ENCODE peak calls at places on chromosomes 4 and X, in six cellular contexts. H is effector memory CD4-positive, alpha-beta T cell; O is astrocyte of the cerebellum; L is GM12864; D is AG04450; V is small intestine. R is an unnamed sample.

GRCh38 chr4:661856-662761 is 12.0 kb downstream of the ATP5ME start:
- DNase-seq in H (no peak), O (no peak), L (no peak), D (no peak), V (no peak), R (no peak)

GRCh38 chr4:17315459-17315858 is 196.4 kb downstream of the QDPR start:
- DNase-seq in H (no peak), O (no peak), L (no peak), D (no peak), V (no peak), R (no peak)

GRCh38 chr4:173493041-173493440 is 37.0 kb downstream of the HAND2 start:
- DNase-seq in H (no peak), O (no peak), L (no peak), D (no peak), V (no peak), R (no peak)

GRCh38 chr4:26873391-26874026 is 12.9 kb downstream of the STIM2 start:
- DNase-seq in H (peak; percentile 69), O (no peak), L (no peak), D (no peak), V (peak; percentile 45), R (no peak)

GRCh38 chr4:2261110-2261852 is 628 bp downstream of the MXD4 start:
- DNase-seq in H (peak; percentile 44), O (no peak), L (no peak), D (no peak), V (peak; percentile 55), R (no peak)

GRCh38 chr4:93828830-93829530 is 427 bp downstream of the ATOH1 start:
- DNase-seq in H (no peak), O (no peak), L (no peak), D (no peak), V (no peak), R (no peak)

GRCh38 chrX:12383196-12383595 is 244.9 kb downstream of the FRMPD4 start:
- DNase-seq in H (no peak), O (no peak), L (no peak), D (no peak), V (no peak), R (no peak)

GRCh38 chr4:76011700-76012387 is 4.5 kb upstream of the CXCL9 start:
- DNase-seq in H (no peak), O (peak; percentile 26), L (no peak), D (peak; percentile 75), V (no peak), R (peak; percentile 74)

GRCh38 chr4:52977252-52977651 is 115.1 kb downstream of the RASL11B start:
- DNase-seq in H (no peak), O (no peak), L (no peak), D (no peak), V (no peak), R (no peak)

GRCh38 chrX:49041683-49042529 is 1.3 kb downstream of the TFE3 start:
- DNase-seq in H (no peak), O (no peak), L (no peak), D (peak; percentile 29), V (no peak), R (peak; percentile 36)

GRCh38 chrX:13216139-13216538 is 103.7 kb downstream of the ATXN3L start:
- DNase-seq in H (no peak), O (no peak), L (no peak), D (peak; percentile 20), V (no peak), R (no peak)

GRCh38 chr4:2662598-2662997 is 93.5 kb downstream of the TNIP2 start:
- DNase-seq in H (no peak), O (peak; percentile 23), L (no peak), D (peak; percentile 36), V (no peak), R (peak; percentile 85)

GRCh38 chr4:5051210-5051691 is at the start of gene STK32B:
- DNase-seq in H (no peak), O (peak; percentile 15), L (no peak), D (peak; percentile 41), V (peak; percentile 5), R (no peak)

GRCh38 chr4:135382280-135382679 is 1180.7 kb upstream of the PABPC4L start:
- DNase-seq in H (no peak), O (no peak), L (no peak), D (no peak), V (no peak), R (no peak)

GRCh38 chr4:12734586-12734985 is 749.6 kb downstream of the RAB28 start:
- DNase-seq in H (no peak), O (no peak), L (no peak), D (no peak), V (no peak), R (no peak)

GRCh38 chr4:74206088-74206826 is 48.3 kb downstream of the MTHFD2L start:
- DNase-seq in H (no peak), O (peak; percentile 38), L (peak; percentile 67), D (no peak), V (no peak), R (peak; percentile 16)

GRCh38 chr4:185011408-185011807 is 6.9 kb upstream of the HELT start:
- DNase-seq in H (no peak), O (no peak), L (no peak), D (no peak), V (no peak), R (no peak)

GRCh38 chrX:153783378-153784013 is 2.7 kb downstream of the SRPK3 start:
- DNase-seq in H (no peak), O (no peak), L (no peak), D (no peak), V (no peak), R (no peak)

GRCh38 chr4:153131478-153132069 is 72.7 kb upstream of the TRIM2 start:
- DNase-seq in H (no peak), O (no peak), L (no peak), D (no peak), V (no peak), R (no peak)

GRCh38 chr4:116180056-116180690 is 905.2 kb downstream of the TRAM1L1 start:
- DNase-seq in H (no peak), O (peak; percentile 1), L (no peak), D (no peak), V (no peak), R (no peak)

GRCh38 chr4:118032691-118033090 is 1.6 kb upstream of the NDST3 start:
- DNase-seq in H (no peak), O (peak; percentile 3), L (no peak), D (no peak), V (no peak), R (no peak)

GRCh38 chrX:43702660-43703059 is 46.6 kb downstream of the MAOA start:
- DNase-seq in H (no peak), O (no peak), L (no peak), D (no peak), V (peak; percentile 49), R (no peak)

GRCh38 chr4:138671606-138672084 is 343.9 kb upstream of the NOCT start:
- DNase-seq in H (no peak), O (no peak), L (no peak), D (no peak), V (no peak), R (no peak)

DNA sequence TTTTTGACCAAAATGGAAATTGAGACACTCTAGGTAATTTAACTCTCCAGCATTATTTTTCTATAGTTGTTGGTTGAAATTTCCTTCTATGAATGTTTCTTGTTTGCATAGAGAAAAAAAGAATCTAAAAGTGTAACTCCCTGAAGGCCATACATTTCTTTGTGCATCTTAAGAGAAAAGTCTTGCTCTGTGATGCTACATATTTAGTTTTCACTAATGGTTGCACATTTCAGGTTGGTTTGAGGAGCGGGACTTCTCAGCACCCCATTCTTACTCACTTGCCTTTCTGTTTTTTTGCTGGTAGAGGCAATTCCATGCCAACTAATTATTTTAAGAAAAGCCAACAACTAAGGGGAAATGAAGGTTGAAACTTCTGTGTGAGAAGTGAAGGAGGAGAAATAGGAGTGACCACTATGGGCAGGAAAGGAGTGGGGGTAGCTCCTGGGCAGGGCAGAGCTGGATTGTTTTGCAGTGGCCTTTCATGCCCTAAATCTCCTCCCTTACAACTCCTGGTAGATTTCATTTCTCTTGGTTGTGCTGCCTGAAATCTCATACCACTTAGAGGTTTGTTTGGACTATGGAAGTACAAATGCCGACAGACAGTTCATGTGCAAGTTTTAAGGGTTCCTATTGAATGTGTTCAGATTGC is 76.6 kb downstream of the RAPGEF2 start:
- DNase-seq in H (no peak), O (no peak), L (no peak), D (no peak), V (no peak), R (no peak)
- H3K4me3 ChIP-seq in H (no peak overlapping the region), O (no peak overlapping the region), L (no peak overlapping the region), D (no peak overlapping the region), V (no peak overlapping the region), R (no peak overlapping the region)

GRCh38 chr4:55547461-55547770 is 707 bp upstream of the CLOCK start:
- DNase-seq in H (no peak), O (no peak), L (no peak), D (no peak), V (no peak), R (peak; percentile 11)

GRCh38 chr4:55545681-55546632 is 752 bp downstream of the CLOCK start:
- DNase-seq in H (peak; percentile 62), O (peak; percentile 42), L (peak; percentile 46), D (no peak), V (peak; percentile 78), R (peak; percentile 15)

GRCh38 chr4:55546633-55547460 is at the start of gene CLOCK:
- DNase-seq in H (peak; percentile 77), O (peak; percentile 57), L (peak; percentile 54), D (peak; percentile 76), V (peak; percentile 77), R (peak; percentile 58)

GRCh38 chr4:55545133-55545532 is 1.6 kb downstream of the CLOCK start:
- DNase-seq in H (no peak), O (no peak), L (no peak), D (no peak), V (peak; percentile 56), R (no peak)

GRCh38 chr4:55543858-55544257 is 2.9 kb downstream of the CLOCK start:
- DNase-seq in H (no peak), O (no peak), L (no peak), D (no peak), V (no peak), R (no peak)
- H3K4me3 ChIP-seq in H (no peak overlapping the region), O (no peak overlapping the region), L (no peak overlapping the region), D (no peak overlapping the region), V (no peak overlapping the region), R (no peak overlapping the region)

GRCh38 chr4:109233585-109233984 is 68.9 kb downstream of the COL25A1 start:
- DNase-seq in H (no peak), O (no peak), L (no peak), D (no peak), V (peak; percentile 14), R (peak; percentile 38)
- H3K4me3 ChIP-seq in H (no peak overlapping the region), O (no peak overlapping the region), L (no peak overlapping the region), D (no peak overlapping the region), V (no peak overlapping the region), R (no peak overlapping the region)

DNA sequence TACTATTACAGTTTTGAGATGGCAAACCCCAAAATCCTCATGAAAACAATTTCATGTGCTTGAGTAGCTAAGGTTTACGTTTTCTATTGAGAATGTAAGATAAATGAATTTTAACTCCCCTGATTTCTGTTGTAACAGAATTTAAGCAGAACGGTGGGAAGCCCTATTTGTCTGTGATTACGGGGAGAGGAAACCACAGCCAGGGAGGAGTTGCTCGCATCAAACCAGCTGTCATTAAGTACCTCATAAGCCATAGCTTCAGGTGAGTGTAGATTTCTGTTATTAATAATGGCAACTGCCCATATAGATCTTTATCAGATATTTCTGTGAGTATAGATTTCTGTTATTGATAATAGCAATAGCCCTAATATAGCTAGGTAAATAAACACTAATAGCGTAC is 44.2 kb upstream of the RHOH start:
- DNase-seq in H (peak; percentile 9), O (no peak), L (no peak), D (no peak), V (peak; percentile 16), R (no peak)
- H3K4me3 ChIP-seq in H (no peak overlapping the region), O (no peak overlapping the region), L (no peak overlapping the region), D (no peak overlapping the region), V (no peak overlapping the region), R (no peak overlapping the region)